ENCODE peak calls at places on chromosome 19, in five cellular contexts. U, P, T, S and K are unnamed samples.

GRCh38 chr19:18939922-18940775 is 868 bp downstream of the HOMER3 start:
- DNase-seq in S (no peak), P (no peak), U (peak), T (peak), K (no peak)

GRCh38 chr19:46700704-46701103 is 16.2 kb downstream of the PRKD2 start:
- DNase-seq in S (no peak), U (no peak), T (no peak), P (no peak), K (no peak)

GRCh38 chr19:18867199-18867598 is 28.8 kb downstream of the CERS1 start:
- DNase-seq in P (no peak), T (peak), S (no peak), U (no peak), K (no peak)

GRCh38 chr19:33311326-33311682 is 9.0 kb upstream of the CEBPA start:
- DNase-seq in U (peak), T (peak), P (no peak), S (no peak), K (no peak)

GRCh38 chr19:10617409-10618121 is 7.8 kb upstream of the SLC44A2 start:
- DNase-seq in P (no peak), T (no peak), S (no peak), U (no peak), K (no peak)

GRCh38 chr19:3810708-3811355 is 24.7 kb upstream of the MATK start:
- DNase-seq in T (no peak), S (no peak), P (no peak), U (no peak), K (no peak)

GRCh38 chr19:45306040-45306439 is 16.6 kb downstream of the CKM start:
- DNase-seq in U (no peak), S (no peak), P (no peak), T (no peak), K (no peak)

GRCh38 chr19:49761625-49762311 is 1.3 kb downstream of the TSKS start:
- DNase-seq in T (no peak), S (peak), P (peak), U (no peak), K (no peak)

GRCh38 chr19:40623403-40624239 is 22.5 kb downstream of the LTBP4 start:
- DNase-seq in U (peak), P (no peak), S (peak), T (peak), K (peak)

GRCh38 chr19:38851622-38852230 is 1.9 kb upstream of the HNRNPL start:
- DNase-seq in T (peak), S (peak), U (peak), P (peak), K (no peak)

DNA sequence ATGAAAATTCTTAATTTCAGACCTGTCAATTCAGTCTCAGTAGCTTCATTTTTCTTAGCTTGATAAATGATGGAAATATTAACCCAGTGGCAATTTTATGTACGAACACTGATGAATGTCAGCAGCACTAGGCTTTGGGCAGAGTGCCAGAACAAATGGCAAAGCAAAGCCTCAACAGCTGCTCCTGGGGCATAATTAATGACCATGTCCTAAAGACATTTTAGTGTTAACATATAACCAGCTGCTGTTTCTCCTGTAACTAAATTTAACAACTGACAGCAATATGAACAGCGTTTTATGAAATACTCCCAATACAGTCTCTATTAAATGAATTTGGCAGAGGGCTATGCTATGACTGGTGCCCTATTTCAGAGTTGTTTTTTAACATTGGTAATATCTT is 47.1 kb downstream of the ZNF568 start:
- DNase-seq in S (no peak), U (no peak), T (no peak), P (no peak), K (no peak)
- TF ChIP-seq CTCF in S (no peak), U (no peak), T (no peak), P (no peak), K (no peak)

DNA sequence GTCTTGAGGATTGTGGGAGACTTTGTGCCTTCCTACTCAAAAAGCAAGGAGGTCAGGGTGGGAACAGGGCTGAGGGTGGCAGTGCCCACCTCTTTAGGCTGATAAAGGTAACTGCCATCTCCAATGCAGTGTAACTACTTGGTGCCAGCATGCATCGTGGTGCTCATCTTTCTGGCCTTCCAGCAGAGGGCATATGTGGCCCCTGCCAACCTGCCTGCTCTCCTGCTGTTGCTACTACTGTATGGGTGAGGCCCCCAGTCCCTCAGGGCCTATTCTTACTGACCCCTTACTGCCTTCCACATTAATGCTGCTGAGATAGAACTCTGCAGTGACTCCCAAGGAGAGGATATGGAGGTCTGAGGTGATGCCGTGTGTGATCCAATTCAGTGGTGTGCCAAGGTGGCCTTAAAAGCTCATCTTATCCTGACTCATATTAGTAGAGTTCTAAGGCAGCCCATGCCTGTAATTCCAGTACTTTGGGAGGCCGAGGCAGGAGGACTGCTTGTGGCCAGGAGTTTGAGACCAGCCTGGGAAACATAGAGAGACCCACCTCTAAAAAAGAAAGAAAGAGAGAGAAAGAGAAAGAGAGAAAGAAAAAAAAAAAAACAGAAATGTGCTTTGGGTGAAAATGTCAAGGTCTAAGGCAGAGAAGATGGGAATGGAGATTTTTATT is 9.6 kb upstream of the ARHGAP45 start:
- DNase-seq in S (no peak), U (no peak), T (no peak), P (no peak), K (peak)
- TF ChIP-seq CTCF in S (peak), U (no peak), T (no peak), P (no peak), K (no peak)

DNA sequence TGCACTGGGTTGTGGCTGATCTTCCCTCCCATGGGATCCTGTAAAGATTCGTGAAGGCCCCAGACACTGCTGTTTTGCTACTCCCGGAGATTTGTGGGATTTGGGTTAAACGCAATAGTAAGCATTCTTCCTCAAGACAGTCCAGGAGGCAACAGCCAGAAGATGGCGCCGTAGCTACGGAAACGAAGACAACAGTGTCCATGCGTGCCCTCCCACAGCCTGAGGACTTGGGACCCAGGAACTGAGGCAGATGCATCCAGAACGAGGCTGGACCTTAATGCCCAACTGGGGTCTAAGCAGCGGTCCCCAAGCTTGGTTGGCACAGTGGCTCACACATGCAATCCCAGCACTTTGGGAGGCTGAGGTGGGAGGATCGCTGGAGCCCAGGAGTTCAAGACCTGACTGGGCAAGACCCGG is 57.6 kb upstream of the ZNF507 start:
- DNase-seq in S (peak), T (no peak), U (peak), P (no peak), K (no peak)
- TF ChIP-seq CTCF in S (peak), T (peak), U (no peak), P (no peak), K (peak)

GRCh38 chr19:16376649-16377048 is 52.0 kb downstream of the KLF2 start:
- DNase-seq in P (peak), S (no peak), U (no peak), T (no peak), K (no peak)
- TF ChIP-seq CTCF in P (peak), S (peak), U (no peak), T (no peak), K (peak)